ENCODE peak calls at places on chromosomes 7 and 10, in eight cellular contexts. E is tibial nerve, R is Karpas-422, J is transverse colon, K is vagina, L is mesendoderm, N is right lobe of liver, F is A673. H is an unnamed sample.

GRCh38 chr10:113562108-113562507 is 9.3 kb downstream of the HABP2 start:
- DNase-seq in E (no peak), R (no peak), J (no peak), K (no peak), L (no peak), N (no peak), F (no peak), H (no peak)

GRCh38 chr7:45196374-45196773 is 38.8 kb downstream of the RAMP3 start:
- DNase-seq in E (no peak), R (no peak), J (no peak), K (no peak), L (no peak), N (no peak), F (no peak), H (no peak)

GRCh38 chr10:536371-536925 is 153.0 kb downstream of the DIP2C start:
- DNase-seq in E (no peak), R (no peak), J (no peak), K (no peak), L (no peak), N (no peak), F (no peak), H (no peak)

GRCh38 chr10:131445623-131446022 is 134.1 kb upstream of the TCERG1L start:
- DNase-seq in E (no peak), R (no peak), J (no peak), K (no peak), L (no peak), N (no peak), F (no peak), H (no peak)

GRCh38 chr7:48011323-48011722 is 17.6 kb downstream of the SUN3 start:
- DNase-seq in E (no peak), R (no peak), J (no peak), K (no peak), L (no peak), N (no peak), F (no peak), H (no peak)

GRCh38 chr10:71266918-71267442 is 52.1 kb upstream of the SLC29A3 start:
- DNase-seq in E (no peak), R (no peak), J (no peak), K (no peak), L (no peak), N (no peak), F (no peak), H (no peak)

GRCh38 chr10:48896756-48897437 is 42.7 kb downstream of the LRRC18 start:
- DNase-seq in E (no peak), R (no peak), J (no peak), K (peak; percentile 70), L (no peak), N (no peak), F (no peak), H (no peak)

GRCh38 chr7:134515569-134516468 is 11.5 kb upstream of the AKR1B10 start:
- DNase-seq in E (no peak), R (no peak), J (no peak), K (no peak), L (no peak), N (no peak), F (peak; percentile 49), H (no peak)

GRCh38 chr10:47061776-47062175 is 150.5 kb downstream of the PTPN20 start:
- DNase-seq in E (no peak), R (no peak), J (no peak), K (peak; percentile 58), L (no peak), N (no peak), F (no peak), H (no peak)

DNA sequence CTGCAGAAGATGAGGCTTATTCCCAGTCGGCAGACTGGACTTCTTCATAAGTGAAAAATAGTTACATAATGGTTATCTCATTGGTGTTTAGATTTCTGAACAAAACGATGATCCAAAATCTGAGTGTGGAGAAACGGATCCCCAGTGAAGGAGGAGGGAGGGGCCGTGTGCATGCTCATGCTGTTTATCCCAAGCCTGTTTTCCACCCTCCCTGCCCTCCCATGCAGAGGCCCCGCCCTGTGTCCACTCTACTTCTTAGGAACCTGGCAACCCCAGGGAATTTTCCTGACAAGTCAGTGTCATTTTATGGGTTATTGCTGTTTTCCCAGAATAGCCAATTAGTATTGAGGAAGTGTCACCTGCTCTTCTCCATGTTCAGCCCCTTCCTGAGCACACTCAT is 174.0 kb downstream of the CELF2 start:
- DNase-seq in E (no peak), R (no peak), J (no peak), K (no peak), L (no peak), N (no peak), F (no peak), H (no peak)
- H3K4me1 ChIP-seq in E (no peaks in the 10 kb centered on the region), R (no peaks in the 10 kb centered on the region), J (peaks cover 24% of the 10 kb centered on the region), K (peaks cover 13% of the 10 kb centered on the region), L (no peaks in the 10 kb centered on the region), N (no peaks in the 10 kb centered on the region), F (no peaks in the 10 kb centered on the region), H (peaks cover 34% of the 10 kb centered on the region)

GRCh38 chr7:128886391-128887168 is 23.9 kb downstream of the ATP6V1F start:
- DNase-seq in E (no peak), R (no peak), J (no peak), K (no peak), L (no peak), N (no peak), F (no peak), H (no peak)

GRCh38 chr7:128882134-128882533 is 19.5 kb downstream of the ATP6V1F start:
- DNase-seq in E (no peak), R (no peak), J (no peak), K (no peak), L (no peak), N (no peak), F (no peak), H (no peak)

GRCh38 chr7:128883622-128884549 is 21.2 kb downstream of the ATP6V1F start:
- DNase-seq in E (peak; percentile 75), R (peak; percentile 96), J (peak; percentile 88), K (no peak), L (peak; percentile 83), N (peak; percentile 81), F (peak; percentile 89), H (peak; percentile 80)

GRCh38 chr7:128885370-128886187 is 22.9 kb downstream of the ATP6V1F start:
- DNase-seq in E (no peak), R (no peak), J (no peak), K (no peak), L (no peak), N (no peak), F (no peak), H (no peak)

GRCh38 chr7:128884561-128885369 is 22.1 kb downstream of the ATP6V1F start:
- DNase-seq in E (no peak), R (no peak), J (no peak), K (no peak), L (no peak), N (no peak), F (no peak), H (no peak)
- H3K36me3 ChIP-seq in E (no peaks in the 10 kb centered on the region), R (no peaks in the 10 kb centered on the region), J (no peaks in the 10 kb centered on the region), K (no peaks in the 10 kb centered on the region), L (no peaks in the 10 kb centered on the region), N (no peaks in the 10 kb centered on the region), F (no peaks in the 10 kb centered on the region), H (no peaks in the 10 kb centered on the region)

GRCh38 chr10:80966326-80966986 is 428.8 kb downstream of the SH2D4B start:
- DNase-seq in E (no peak), R (no peak), J (no peak), K (no peak), L (peak; percentile 48), N (no peak), F (no peak), H (no peak)

GRCh38 chr10:80968903-80969302 is 431.2 kb downstream of the SH2D4B start:
- DNase-seq in E (no peak), R (no peak), J (no peak), K (no peak), L (no peak), N (no peak), F (no peak), H (no peak)

DNA sequence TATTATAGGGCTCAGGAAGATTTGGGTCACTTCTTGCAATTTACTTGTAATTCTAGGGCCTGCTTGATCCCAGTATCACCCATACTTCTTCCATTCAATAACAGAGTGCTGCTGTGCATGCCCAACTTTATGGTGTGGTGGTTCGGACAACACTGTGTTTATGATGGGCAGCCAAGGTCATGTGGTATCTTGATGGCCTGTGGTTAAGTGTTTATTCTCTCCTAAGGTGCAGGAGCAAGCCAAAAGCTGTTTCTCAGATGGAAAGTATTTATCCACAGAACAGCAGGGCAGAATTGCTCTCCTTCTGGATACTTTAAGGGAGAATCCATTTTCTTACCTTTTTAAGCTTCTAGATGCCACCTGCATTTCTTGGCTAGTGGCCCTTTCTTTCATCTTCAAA is 433.8 kb downstream of the SH2D4B start:
- DNase-seq in E (no peak), R (no peak), J (no peak), K (no peak), L (no peak), N (no peak), F (no peak), H (no peak)
- H3K4me1 ChIP-seq in E (no peaks in the 10 kb centered on the region), R (no peaks in the 10 kb centered on the region), J (no peaks in the 10 kb centered on the region), K (no peaks in the 10 kb centered on the region), L (no peaks in the 10 kb centered on the region), N (no peaks in the 10 kb centered on the region), F (no peaks in the 10 kb centered on the region), H (no peaks in the 10 kb centered on the region)

GRCh38 chr10:100183482-100183881 is 2.3 kb downstream of the ERLIN1 start:
- DNase-seq in E (no peak), R (no peak), J (peak; percentile 47), K (no peak), L (no peak), N (no peak), F (no peak), H (no peak)

GRCh38 chr10:100184426-100185219 is 1.2 kb downstream of the ERLIN1 start:
- DNase-seq in E (no peak), R (peak; percentile 73), J (no peak), K (no peak), L (peak; percentile 38), N (no peak), F (peak; percentile 50), H (no peak)

GRCh38 chr10:100186813-100187212 is 984 bp upstream of the ERLIN1 start:
- DNase-seq in E (no peak), R (peak; percentile 67), J (no peak), K (no peak), L (peak; percentile 6), N (peak; percentile 22), F (peak; percentile 35), H (no peak)

GRCh38 chr10:100186253-100186780 is 488 bp upstream of the ERLIN1 start:
- DNase-seq in E (no peak), R (no peak), J (peak; percentile 58), K (peak; percentile 88), L (no peak), N (peak; percentile 38), F (peak; percentile 76), H (peak; percentile 35)

DNA sequence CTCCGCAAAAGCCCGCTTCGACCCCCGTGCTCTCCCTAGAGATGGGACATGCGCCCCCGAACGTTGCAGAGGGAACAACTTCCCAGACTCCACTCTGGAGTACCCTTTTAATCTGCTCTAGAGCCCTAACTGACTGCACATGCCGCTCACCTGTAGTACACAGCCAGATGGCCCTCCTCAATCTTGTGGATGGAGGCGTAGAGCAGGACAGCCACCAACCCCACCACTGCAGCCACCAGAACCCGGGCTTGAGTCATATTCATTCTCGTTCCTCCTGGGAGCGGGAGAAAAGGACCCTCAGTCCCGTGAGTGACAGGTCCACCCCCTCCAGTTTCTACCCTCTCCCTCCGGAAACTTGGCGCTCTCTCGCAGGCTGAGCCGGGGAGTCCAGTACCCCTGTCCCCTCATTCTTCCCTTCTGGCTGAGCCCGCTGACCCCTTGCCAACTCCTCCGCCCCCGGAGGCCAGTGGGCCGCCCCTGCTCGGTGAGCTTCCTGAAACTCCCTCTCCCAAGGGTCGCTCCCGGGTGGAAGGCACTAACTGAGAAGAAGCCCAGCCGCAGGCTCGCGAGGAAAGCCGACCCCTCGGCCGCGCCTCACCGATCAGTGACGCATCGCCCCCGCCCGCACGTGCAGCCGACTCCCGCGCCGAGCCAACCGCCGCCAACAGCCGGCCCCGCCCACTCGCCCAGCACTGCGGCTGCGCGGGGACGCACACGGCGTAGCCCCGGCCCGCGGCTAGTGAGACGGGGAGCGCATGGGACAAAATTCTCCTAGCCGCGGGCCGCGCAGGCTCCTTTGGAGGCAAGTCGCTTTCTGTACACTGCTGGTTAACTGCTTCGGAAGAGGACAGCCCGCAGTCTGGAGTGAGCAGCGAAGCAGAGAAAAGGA is at the start of gene ERLIN1:
- DNase-seq in E (peak; percentile 84), R (peak; percentile 98), J (peak; percentile 95), K (peak; percentile 90), L (peak; percentile 96), N (peak; percentile 94), F (peak; percentile 98), H (peak; percentile 91)
- H3K36me3 ChIP-seq in E (no peaks in the 10 kb centered on the region), R (peaks cover 49% of the 10 kb centered on the region), J (peaks cover 7% of the 10 kb centered on the region), K (no peaks in the 10 kb centered on the region), L (peaks cover 1% of the 10 kb centered on the region), N (peaks cover 12% of the 10 kb centered on the region), F (peaks cover 18% of the 10 kb centered on the region), H (peaks cover 7% of the 10 kb centered on the region)